ENCODE peak calls at places on chromosome 20, in seven cellular contexts. E is epithelial cell of esophagus, R is GM12878, T is OCI-LY7, L is mammary epithelial cell, B is endothelial cell, N is GM06990. V is an unnamed sample.

GRCh38 chr20:40462600-40462999 is 226.4 kb downstream of the MAFB start:
- DNase-seq in B (no peak), L (no peak), N (no peak), E (peak), T (no peak), R (no peak), V (no peak)

GRCh38 chr20:57712851-57713504 is 3.2 kb upstream of the PMEPA1 start:
- DNase-seq in R (no peak), L (no peak), E (no peak), T (no peak), N (no peak), B (no peak), V (no peak)

GRCh38 chr20:24899153-24899552 is 49.9 kb upstream of the CST7 start:
- DNase-seq in R (no peak), B (no peak), N (no peak), T (peak), E (no peak), L (no peak), V (no peak)

GRCh38 chr20:38932457-38933120 is 6.4 kb downstream of the FAM83D start:
- DNase-seq in L (peak), B (no peak), N (no peak), E (peak), R (no peak), T (no peak), V (no peak)

GRCh38 chr20:41367393-41367695 is 726 bp upstream of the EMILIN3 start:
- DNase-seq in L (no peak), B (no peak), T (no peak), N (no peak), R (no peak), E (no peak), V (no peak)

GRCh38 chr20:50496773-50497375 is 13.3 kb upstream of the PTPN1 start:
- DNase-seq in T (no peak), N (no peak), B (no peak), E (peak), L (peak), R (no peak), V (no peak)

GRCh38 chr20:40563296-40563950 is 125.6 kb downstream of the MAFB start:
- DNase-seq in R (no peak), L (peak), N (no peak), T (no peak), E (peak), B (no peak), V (no peak)

GRCh38 chr20:64214952-64215351 is 40.6 kb upstream of the PCMTD2 start:
- DNase-seq in B (no peak), E (no peak), L (no peak), N (no peak), T (no peak), R (no peak), V (no peak)

GRCh38 chr20:37571033-37571432 is 43.4 kb upstream of the BLCAP start:
- DNase-seq in N (no peak), E (no peak), R (no peak), T (no peak), B (no peak), L (no peak), V (no peak)

GRCh38 chr20:32957451-32957850 is 46.8 kb downstream of the SUN5 start:
- DNase-seq in B (no peak), L (no peak), N (no peak), T (no peak), R (no peak), E (no peak), V (no peak)

GRCh38 chr20:38685853-38686473 is 38.3 kb upstream of the SLC32A1 start:
- DNase-seq in L (peak), N (no peak), B (peak), E (peak), T (peak), R (no peak), V (no peak)

GRCh38 chr20:64109390-64109747 is 2.0 kb upstream of the NPBWR2 start:
- DNase-seq in L (no peak), E (no peak), R (no peak), B (no peak), N (no peak), T (no peak), V (no peak)

GRCh38 chr20:41255655-41256054 is 61.9 kb downstream of the ZHX3 start:
- DNase-seq in N (no peak), L (no peak), R (no peak), E (no peak), T (no peak), B (no peak), V (no peak)

GRCh38 chr20:37593710-37594109 is 66.0 kb upstream of the BLCAP start:
- DNase-seq in L (no peak), B (no peak), T (no peak), E (no peak), N (no peak), R (no peak), V (no peak)

GRCh38 chr20:24157213-24157612 is 168.6 kb upstream of the GGTLC1 start:
- DNase-seq in B (no peak), E (no peak), R (peak), N (no peak), L (no peak), T (no peak), V (no peak)

GRCh38 chr20:15178581-15178980 is 841.2 kb upstream of the FLRT3 start:
- DNase-seq in B (no peak), E (no peak), N (no peak), L (no peak), T (no peak), R (no peak), V (no peak)

GRCh38 chr20:9329356-9330092 is 184.9 kb upstream of the LAMP5 start:
- DNase-seq in N (no peak), B (no peak), L (no peak), E (no peak), R (no peak), T (no peak), V (no peak)

GRCh38 chr20:9319687-9320384 is 194.6 kb upstream of the LAMP5 start:
- DNase-seq in T (no peak), L (no peak), N (no peak), E (no peak), R (no peak), B (no peak), V (no peak)

GRCh38 chr20:9323622-9324021 is 190.8 kb upstream of the LAMP5 start:
- DNase-seq in B (peak), N (no peak), L (no peak), T (peak), R (no peak), E (peak), V (no peak)
- TF ChIP-seq CTCF in B (peak), N (peak), L (peak), T (peak), R (peak), E (peak), V (no peak)

GRCh38 chr20:11905460-11906150 is 12.1 kb upstream of the BTBD3 start:
- DNase-seq in R (no peak), B (no peak), E (no peak), L (no peak), T (no peak), N (no peak), V (no peak)

GRCh38 chr20:11895832-11896484 is 21.7 kb upstream of the BTBD3 start:
- DNase-seq in R (no peak), N (no peak), E (no peak), L (no peak), B (no peak), T (no peak), V (no peak)

GRCh38 chr20:11906626-11907480 is 10.8 kb upstream of the BTBD3 start:
- DNase-seq in L (peak), N (no peak), E (peak), R (no peak), T (no peak), B (no peak), V (no peak)

GRCh38 chr20:11902264-11902663 is 15.4 kb upstream of the BTBD3 start:
- DNase-seq in E (peak), N (no peak), R (no peak), L (peak), B (no peak), T (no peak), V (no peak)

GRCh38 chr20:11901127-11901526 is 16.6 kb upstream of the BTBD3 start:
- DNase-seq in N (no peak), B (no peak), E (peak), R (no peak), L (peak), T (no peak), V (no peak)
- TF ChIP-seq CTCF in N (no peak), B (no peak), E (no peak), R (no peak), L (no peak), T (no peak), V (no peak)

GRCh38 chr20:44009679-44009992 is 95.0 kb downstream of the TOX2 start:
- DNase-seq in N (no peak), E (no peak), B (no peak), T (no peak), R (no peak), L (no peak), V (no peak)
- TF ChIP-seq CTCF in N (no peak), E (no peak), B (no peak), T (no peak), R (no peak), L (no peak), V (no peak)

GRCh38 chr20:48706710-48707339 is 121.0 kb downstream of the PREX1 start:
- DNase-seq in T (no peak), B (no peak), N (no peak), L (no peak), R (no peak), E (no peak), V (no peak)
- TF ChIP-seq CTCF in T (peak), B (no peak), N (no peak), L (no peak), R (no peak), E (no peak), V (no peak)

GRCh38 chr20:34705383-34706021 is 1.4 kb downstream of the TP53INP2 start:
- DNase-seq in L (peak), E (peak), R (no peak), B (peak), T (no peak), N (peak), V (no peak)
- TF ChIP-seq CTCF in L (peak), E (no peak), R (peak), B (peak), T (peak), N (peak), V (no peak)

GRCh38 chr20:60224914-60225313 is 266.7 kb downstream of the CDH26 start:
- DNase-seq in T (peak), B (peak), R (no peak), L (peak), E (peak), N (no peak), V (no peak)
- TF ChIP-seq CTCF in T (peak), B (peak), R (peak), L (peak), E (peak), N (peak), V (no peak)

DNA sequence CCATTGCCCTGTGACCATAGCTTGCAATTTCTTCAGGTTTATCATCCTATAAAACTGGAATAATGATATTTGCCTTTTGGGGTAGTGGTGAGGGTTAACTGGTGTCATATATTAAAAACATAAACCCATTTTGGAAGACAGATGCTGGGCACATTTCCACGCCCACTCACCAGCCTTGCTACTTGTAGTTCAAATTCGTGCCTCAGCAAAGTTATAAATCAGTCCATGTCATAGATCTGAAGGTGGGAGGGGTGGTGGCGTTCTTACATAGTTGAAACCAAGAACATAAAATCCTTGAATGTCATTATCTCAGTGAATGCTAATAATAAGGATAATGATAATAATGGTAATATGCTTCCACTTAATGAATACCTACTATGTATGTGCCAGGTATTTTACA is 9.4 kb upstream of the ELMO2 start:
- DNase-seq in N (no peak), T (no peak), L (no peak), B (no peak), E (no peak), R (no peak), V (no peak)
- TF ChIP-seq CTCF in N (no peak), T (no peak), L (no peak), B (no peak), E (no peak), R (no peak), V (no peak)

GRCh38 chr20:48725589-48725991 is 102.2 kb downstream of the PREX1 start:
- DNase-seq in B (no peak), L (no peak), R (no peak), T (no peak), N (no peak), E (no peak), V (no peak)

GRCh38 chr20:48727226-48727625 is 100.6 kb downstream of the PREX1 start:
- DNase-seq in R (no peak), B (no peak), L (no peak), E (no peak), N (no peak), T (no peak), V (no peak)

GRCh38 chr20:48730977-48731376 is 96.8 kb downstream of the PREX1 start:
- DNase-seq in N (no peak), L (no peak), T (no peak), B (no peak), E (no peak), R (no peak), V (no peak)

GRCh38 chr20:48729538-48729937 is 98.3 kb downstream of the PREX1 start:
- DNase-seq in B (no peak), R (no peak), N (no peak), E (no peak), L (no peak), T (no peak), V (no peak)

GRCh38 chr20:48728042-48728837 is 99.6 kb downstream of the PREX1 start:
- DNase-seq in L (no peak), T (no peak), R (no peak), B (no peak), N (no peak), E (no peak), V (no peak)
- TF ChIP-seq CTCF in L (no peak), T (peak), R (no peak), B (no peak), N (no peak), E (no peak), V (no peak)